ENCODE peak calls at places on chromosome 14, in nine cellular contexts. T, B, D, Z, R, V, O, S and I are unnamed samples.

GRCh38 chr14:24461336-24461735 is 18.8 kb upstream of the SDR39U1 start:
- DNase-seq in D (no peak), S (no peak), V (no peak), R (no peak), O (no peak), Z (no peak), B (no peak), T (no peak), I (no peak)

GRCh38 chr14:96592591-96593388 is 90.6 kb downstream of the PAPOLA start:
- DNase-seq in S (peak; percentile 59), T (peak; percentile 84), Z (no peak), O (no peak), B (no peak), V (peak; percentile 74), R (peak; percentile 53), D (peak; percentile 45), I (peak; percentile 61)

GRCh38 chr14:93276031-93276716 is 56.7 kb downstream of the BTBD7 start:
- DNase-seq in B (no peak), V (no peak), D (no peak), R (no peak), T (no peak), O (no peak), Z (no peak), S (no peak), I (no peak)

GRCh38 chr14:34098045-34098984 is 147.4 kb upstream of the EGLN3 start:
- DNase-seq in B (peak; percentile 54), Z (no peak), O (peak; percentile 22), D (peak; percentile 49), V (no peak), R (no peak), S (no peak), T (no peak), I (peak; percentile 46)

GRCh38 chr14:33959692-33960151 is 8.8 kb upstream of the EGLN3 start:
- DNase-seq in T (no peak), Z (no peak), R (no peak), V (no peak), O (no peak), D (no peak), S (no peak), B (no peak), I (no peak)

GRCh38 chr14:25484194-25484593 is 434.2 kb upstream of the STXBP6 start:
- DNase-seq in Z (no peak), O (no peak), S (no peak), T (no peak), B (no peak), D (no peak), R (no peak), V (no peak), I (no peak)

GRCh38 chr14:87754512-87755223 is 238.3 kb downstream of the GALC start:
- DNase-seq in T (no peak), B (no peak), D (no peak), V (no peak), S (no peak), O (no peak), R (no peak), Z (no peak), I (no peak)

GRCh38 chr14:44490966-44491365 is 16.1 kb downstream of the FSCB start:
- DNase-seq in Z (no peak), O (no peak), T (no peak), B (no peak), R (no peak), D (no peak), V (no peak), S (no peak), I (no peak)

GRCh38 chr14:57364659-57365450 is 25.5 kb upstream of the NAA30 start:
- DNase-seq in B (no peak), V (no peak), T (no peak), S (no peak), O (no peak), D (no peak), R (no peak), Z (no peak), I (no peak)

GRCh38 chr14:93041002-93041401 is 74.7 kb downstream of the ITPK1 start:
- DNase-seq in B (no peak), T (no peak), V (no peak), S (no peak), D (no peak), Z (no peak), R (no peak), O (no peak), I (no peak)

GRCh38 chr14:45073480-45073879 is 10.4 kb upstream of the PRPF39 start:
- DNase-seq in Z (no peak), B (no peak), O (no peak), T (no peak), R (no peak), V (no peak), D (no peak), S (no peak), I (no peak)

GRCh38 chr14:65703996-65704395 is 291.5 kb downstream of the FUT8 start:
- DNase-seq in T (no peak), S (no peak), D (no peak), V (no peak), O (no peak), B (no peak), R (no peak), Z (no peak), I (no peak)

GRCh38 chr14:86091811-86092210 is 561.9 kb downstream of the FLRT2 start:
- DNase-seq in D (no peak), O (no peak), S (no peak), Z (no peak), B (no peak), T (no peak), V (no peak), R (no peak), I (no peak)

DNA sequence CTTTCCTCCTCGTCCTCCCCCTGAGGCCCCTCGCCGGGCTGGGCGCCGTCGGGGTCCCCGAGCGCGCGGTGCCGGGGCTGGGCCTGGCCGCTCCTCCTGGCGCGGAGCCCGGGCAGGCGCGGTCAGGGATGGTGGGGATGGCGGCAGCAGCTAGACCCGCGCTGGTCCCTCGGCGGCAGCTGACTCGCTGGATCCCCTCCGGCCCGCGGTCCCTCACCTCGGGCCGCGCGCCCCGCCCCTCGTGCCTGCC is at the start of gene SLC25A29:
- DNase-seq in T (no peak), R (no peak), D (no peak), Z (no peak), O (no peak), B (no peak), V (no peak), S (no peak), I (no peak)
- TF ChIP-seq POLR2A in T (peak; percentile 44), R (peak; percentile 84), D (no peak), Z (peak; percentile 89), O (peak; percentile 47), B (peak; percentile 94), V (no peak), S (no peak), I (no peak)

DNA sequence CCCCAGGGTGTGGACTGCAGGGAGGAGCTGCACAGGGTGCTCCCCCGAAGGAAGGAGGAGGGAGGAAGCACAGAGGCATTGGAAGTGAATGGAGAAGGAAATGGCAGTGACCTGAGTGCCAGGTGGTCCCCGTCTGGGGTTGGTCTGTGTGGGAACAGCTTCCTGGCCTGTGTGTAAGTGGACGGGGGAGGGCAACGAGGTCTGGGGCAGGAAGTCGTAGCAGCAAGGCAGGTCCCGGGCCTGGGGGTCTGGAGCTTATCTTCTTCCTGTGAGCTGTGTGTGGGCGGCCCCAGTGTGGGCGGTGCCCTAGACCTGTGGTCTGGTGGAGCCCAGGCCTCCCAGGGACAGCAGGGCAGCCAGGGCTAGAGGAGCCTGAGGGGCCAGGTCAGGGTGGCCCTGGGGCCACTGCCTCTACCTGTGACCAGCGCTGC is 382.1 kb downstream of the TMEM121 start:
- DNase-seq in S (no peak), T (no peak), R (no peak), O (no peak), D (no peak), Z (no peak), V (no peak), B (no peak), I (no peak)
- TF ChIP-seq POLR2A in S (no peak), T (no peak), R (no peak), O (no peak), D (no peak), Z (no peak), V (no peak), B (no peak), I (no peak)

GRCh38 chr14:21090194-21090939 is 8.1 kb downstream of the ZNF219 start:
- DNase-seq in O (peak; percentile 55), S (no peak), Z (no peak), V (no peak), D (no peak), B (no peak), R (no peak), T (no peak), I (peak; percentile 40)

GRCh38 chr14:21089877-21090193 is 8.6 kb downstream of the ZNF219 start:
- DNase-seq in D (no peak), S (no peak), B (no peak), O (no peak), T (no peak), V (no peak), R (no peak), Z (no peak), I (no peak)

GRCh38 chr14:21089271-21089670 is 9.2 kb downstream of the ZNF219 start:
- DNase-seq in B (no peak), R (no peak), S (no peak), O (no peak), T (no peak), V (no peak), D (no peak), Z (no peak), I (no peak)

GRCh38 chr14:21087294-21088091 is 11.0 kb downstream of the ZNF219 start:
- DNase-seq in S (no peak), Z (no peak), O (peak; percentile 68), B (no peak), D (peak; percentile 61), R (no peak), T (no peak), V (peak; percentile 80), I (peak; percentile 39)

GRCh38 chr14:21088687-21089086 is 9.8 kb downstream of the ZNF219 start:
- DNase-seq in D (no peak), Z (no peak), S (no peak), T (no peak), B (no peak), O (no peak), R (no peak), V (no peak), I (no peak)
- TF ChIP-seq POLR2A in D (no peak), Z (no peak), S (no peak), T (no peak), B (no peak), O (no peak), R (no peak), V (no peak), I (no peak)

DNA sequence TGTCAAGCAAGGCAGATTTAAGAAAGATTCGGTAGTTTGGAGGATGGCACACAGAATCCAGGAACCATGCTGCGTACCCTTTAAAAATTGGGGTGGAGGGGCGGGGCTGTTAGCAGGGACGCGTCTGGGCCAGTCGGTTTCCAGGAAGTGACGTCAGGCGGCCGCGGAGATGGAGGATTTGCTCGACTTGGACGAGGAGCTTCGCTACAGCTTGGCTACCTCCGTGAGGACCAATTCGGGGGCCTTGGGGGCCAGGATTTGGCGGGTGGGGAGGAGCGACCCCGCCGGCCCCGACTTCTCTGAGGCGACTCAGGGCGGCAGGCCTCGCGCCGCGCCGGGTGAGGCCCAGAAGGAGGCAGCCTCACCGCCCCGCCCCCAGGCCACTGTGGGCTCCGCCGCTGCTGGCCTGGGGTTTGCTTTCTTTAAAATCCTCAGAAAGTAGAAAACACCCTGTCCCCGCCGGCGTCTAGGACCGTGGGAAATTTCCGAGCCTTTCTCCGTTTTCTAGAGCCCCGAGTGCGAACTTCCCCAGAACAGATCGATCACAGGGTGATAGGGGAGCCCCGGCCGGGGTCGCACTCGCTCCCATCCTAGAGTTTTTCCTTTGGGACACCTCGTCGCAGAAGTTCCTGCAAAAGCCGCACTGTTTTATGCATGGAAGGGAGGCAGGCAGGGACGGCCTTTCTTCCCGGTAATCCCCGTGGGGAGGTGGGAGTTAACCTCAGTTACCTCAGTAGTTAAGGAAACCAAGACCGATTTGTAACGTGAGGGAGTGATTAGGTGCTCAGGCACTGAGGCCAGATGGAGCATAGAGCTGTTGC is at the start of gene IFT43:
- DNase-seq in D (peak; percentile 78), S (peak; percentile 96), O (peak; percentile 90), R (peak; percentile 96), T (peak; percentile 74), Z (peak; percentile 79), V (peak; percentile 99), B (peak; percentile 93), I (peak; percentile 91)
- TF ChIP-seq POLR2A in D (peak; percentile 30), S (no peak), O (no peak), R (peak; percentile 30), T (no peak), Z (peak; percentile 44), V (no peak), B (peak; percentile 71), I (no peak)